ENCODE peak calls at places on chromosomes 4 and X, in six cellular contexts. Z, I, E, N, W and K are unnamed samples.

GRCh38 chr4:184937745-184938144 is 80.5 kb upstream of the HELT start:
- DNase-seq in W (no peak), Z (no peak), E (no peak), N (no peak), I (no peak), K (no peak)

GRCh38 chr4:11954093-11954492 is 525.4 kb upstream of the HS3ST1 start:
- DNase-seq in E (peak), W (no peak), I (no peak), N (no peak), Z (no peak), K (peak)

GRCh38 chr4:13207224-13207623 is 276.9 kb downstream of the RAB28 start:
- DNase-seq in Z (no peak), W (no peak), E (peak), N (no peak), I (no peak), K (no peak)

GRCh38 chr4:83866821-83867220 is 330.9 kb downstream of the GPAT3 start:
- DNase-seq in N (peak), W (no peak), E (no peak), Z (no peak), I (no peak), K (no peak)

GRCh38 chr4:61493470-61493869 is 293.3 kb downstream of the ADGRL3 start:
- DNase-seq in Z (no peak), N (no peak), I (no peak), W (no peak), E (no peak), K (peak)

GRCh38 chrX:5458300-5458699 is 770.4 kb downstream of the NLGN4X start:
- DNase-seq in N (no peak), W (no peak), Z (no peak), E (no peak), I (no peak), K (no peak)

GRCh38 chrX:53282313-53282712 is 929 bp upstream of the IQSEC2 start:
- DNase-seq in I (peak), N (no peak), E (no peak), W (no peak), Z (no peak), K (no peak)

GRCh38 chr4:23937173-23937572 is 47.3 kb upstream of the PPARGC1A start:
- DNase-seq in W (no peak), N (peak), Z (no peak), E (peak), I (no peak), K (no peak)

GRCh38 chrX:46912673-46913491 is 661 bp downstream of the JADE3 start:
- DNase-seq in I (peak), N (peak), Z (peak), W (peak), E (peak), K (peak)

GRCh38 chr4:87011340-87012034 is 76.7 kb downstream of the AFF1 start:
- DNase-seq in N (peak), W (no peak), E (peak), Z (no peak), I (no peak), K (peak)

GRCh38 chr4:38119663-38120374 is 159.6 kb downstream of the PTTG2 start:
- DNase-seq in E (peak), I (peak), N (peak), Z (no peak), W (no peak), K (no peak)

GRCh38 chr4:8765084-8765483 is 106.6 kb downstream of the HMX1 start:
- DNase-seq in I (no peak), W (no peak), E (no peak), Z (no peak), N (no peak), K (no peak)

GRCh38 chr4:86414686-86415085 is 54.8 kb upstream of the MAPK10 start:
- DNase-seq in N (no peak), W (no peak), I (no peak), E (no peak), Z (no peak), K (no peak)

GRCh38 chr4:153115322-153116100 is 88.7 kb upstream of the TRIM2 start:
- DNase-seq in E (peak), I (no peak), W (no peak), Z (peak), N (peak), K (peak)

GRCh38 chr4:124936427-124936826 is 223.9 kb upstream of the ANKRD50 start:
- DNase-seq in N (peak), Z (peak), W (no peak), E (peak), I (peak), K (no peak)

GRCh38 chrX:150731795-150732194 is 38.6 kb downstream of the MTMR1 start:
- DNase-seq in W (no peak), E (peak), Z (no peak), N (peak), I (no peak), K (no peak)

GRCh38 chrX:70030242-70030823 is 19.4 kb downstream of the AWAT2 start:
- DNase-seq in W (peak), I (no peak), Z (peak), N (peak), E (peak), K (peak)

GRCh38 chrX:68822641-68823410 is 6.0 kb upstream of the EFNB1 start:
- DNase-seq in W (peak), N (peak), Z (no peak), I (peak), E (peak), K (peak)

GRCh38 chrX:111151764-111152163 is 55.8 kb downstream of the PAK3 start:
- DNase-seq in I (no peak), Z (no peak), W (no peak), N (no peak), E (no peak), K (no peak)

GRCh38 chrX:122818068-122818467 is 366.0 kb upstream of the GRIA3 start:
- DNase-seq in I (no peak), E (no peak), Z (no peak), W (no peak), N (no peak), K (no peak)

GRCh38 chr4:76354517-76355473 is 48.3 kb downstream of the STBD1 start:
- DNase-seq in N (no peak), W (no peak), E (peak), I (no peak), Z (no peak), K (no peak)

GRCh38 chr4:41132055-41132683 is 82.2 kb downstream of the APBB2 start:
- DNase-seq in W (no peak), E (no peak), N (no peak), Z (peak), I (no peak), K (no peak)

GRCh38 chrX:16695079-16695676 is 17.3 kb downstream of the CTPS2 start:
- DNase-seq in I (peak), W (peak), Z (peak), N (peak), E (peak), K (peak)

GRCh38 chr4:98663226-98664006 is 5.0 kb upstream of the TSPAN5 start:
- DNase-seq in E (no peak), Z (no peak), W (peak), N (no peak), I (no peak), K (no peak)

GRCh38 chr4:27721193-27721592 is 860.6 kb downstream of the STIM2 start:
- DNase-seq in I (no peak), Z (no peak), E (no peak), N (no peak), W (no peak), K (no peak)

GRCh38 chrX:28693101-28693500 is 105.9 kb downstream of the IL1RAPL1 start:
- DNase-seq in Z (no peak), W (no peak), N (no peak), E (peak), I (no peak), K (no peak)

GRCh38 chrX:95346854-95347253 is 1337.8 kb upstream of the DIAPH2 start:
- DNase-seq in E (no peak), I (no peak), W (no peak), N (peak), Z (no peak), K (no peak)

GRCh38 chr4:81095411-81095810 is 64.9 kb downstream of the BMP3 start:
- DNase-seq in W (no peak), E (no peak), Z (no peak), N (no peak), I (no peak), K (no peak)

GRCh38 chrX:6729581-6729980 is 194.7 kb upstream of the VCX3A start:
- DNase-seq in Z (peak), E (no peak), W (no peak), N (no peak), I (no peak), K (no peak)

GRCh38 chrX:111719426-111720210 is 38.6 kb downstream of the ALG13 start:
- DNase-seq in E (peak), W (no peak), I (no peak), Z (no peak), N (peak), K (no peak)

DNA sequence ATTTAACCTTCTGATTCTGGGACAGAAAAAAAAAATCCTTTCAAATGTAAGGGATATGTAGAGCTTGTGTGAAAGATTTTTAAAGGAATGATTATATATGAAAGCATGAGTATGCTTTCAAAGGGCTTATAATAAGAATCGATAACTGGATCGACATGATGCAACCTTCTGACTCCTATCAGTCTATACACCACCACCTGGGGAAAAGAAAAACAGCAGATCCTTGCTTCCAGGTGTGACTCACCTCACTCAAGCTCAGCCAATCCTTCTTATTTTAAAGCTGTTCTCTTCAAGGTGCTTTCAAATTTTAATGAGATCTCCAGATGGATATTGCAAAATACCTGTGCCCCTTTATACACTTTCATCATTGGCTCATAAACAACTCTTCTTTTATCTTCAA is 102.1 kb upstream of the EDNRA start:
- DNase-seq in N (no peak), W (no peak), E (no peak), I (no peak), Z (no peak), K (peak)
- TF ChIP-seq CTCF in N (no peak), W (no peak), E (no peak), I (no peak), Z (no peak), K (no peak)

DNA sequence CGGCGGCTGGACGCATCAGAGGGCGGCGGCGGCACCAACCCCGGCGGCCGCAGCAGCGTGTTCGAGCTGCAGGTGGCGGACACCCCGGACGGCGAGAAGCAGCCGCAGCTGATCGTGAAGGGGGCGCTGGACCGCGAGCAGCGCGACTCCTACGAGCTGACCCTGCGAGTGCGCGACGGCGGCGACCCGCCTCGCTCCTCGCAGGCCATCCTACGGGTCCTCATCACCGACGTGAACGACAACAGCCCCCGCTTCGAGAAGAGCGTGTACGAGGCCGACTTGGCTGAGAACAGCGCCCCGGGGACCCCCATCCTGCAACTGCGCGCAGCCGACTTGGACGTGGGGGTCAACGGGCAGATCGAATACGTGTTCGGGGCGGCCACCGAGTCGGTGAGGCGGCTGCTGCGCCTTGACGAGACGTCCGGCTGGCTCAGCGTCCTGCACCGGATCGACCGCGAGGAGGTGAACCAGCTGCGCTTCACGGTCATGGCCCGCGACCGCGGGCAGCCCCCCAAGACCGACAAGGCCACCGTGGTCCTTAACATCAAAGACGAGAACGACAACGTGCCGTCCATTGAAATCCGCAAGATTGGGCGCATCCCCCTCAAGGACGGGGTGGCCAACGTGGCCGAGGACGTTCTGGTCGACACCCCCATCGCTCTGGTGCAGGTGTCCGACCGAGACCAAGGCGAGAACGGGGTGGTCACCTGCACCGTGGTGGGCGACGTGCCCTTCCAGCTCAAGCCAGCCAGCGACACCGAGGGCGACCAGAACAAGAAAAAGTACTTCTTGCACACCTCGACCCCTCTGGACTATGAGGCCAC is 2.1 kb downstream of the PCDH7 start:
- DNase-seq in I (no peak), E (no peak), Z (no peak), W (no peak), N (no peak), K (no peak)
- TF ChIP-seq CTCF in I (no peak), E (no peak), Z (peak), W (no peak), N (no peak), K (no peak)

GRCh38 chrX:153968754-153969124 is 2.9 kb downstream of the HCFC1 start:
- DNase-seq in N (no peak), E (no peak), Z (no peak), W (no peak), I (no peak), K (no peak)
- TF ChIP-seq CTCF in N (no peak), E (no peak), Z (no peak), W (peak), I (no peak), K (no peak)

GRCh38 chr4:140281828-140282227 is 91.6 kb upstream of the SCOC start:
- DNase-seq in E (peak), N (peak), I (no peak), Z (no peak), W (no peak), K (no peak)
- TF ChIP-seq CTCF in E (peak), N (peak), I (no peak), Z (no peak), W (no peak), K (no peak)

GRCh38 chr4:180960758-180961401 is 1282.3 kb upstream of the TENM3 start:
- DNase-seq in W (no peak), N (no peak), Z (no peak), I (no peak), E (no peak), K (no peak)
- TF ChIP-seq CTCF in W (no peak), N (peak), Z (no peak), I (no peak), E (no peak), K (no peak)

DNA sequence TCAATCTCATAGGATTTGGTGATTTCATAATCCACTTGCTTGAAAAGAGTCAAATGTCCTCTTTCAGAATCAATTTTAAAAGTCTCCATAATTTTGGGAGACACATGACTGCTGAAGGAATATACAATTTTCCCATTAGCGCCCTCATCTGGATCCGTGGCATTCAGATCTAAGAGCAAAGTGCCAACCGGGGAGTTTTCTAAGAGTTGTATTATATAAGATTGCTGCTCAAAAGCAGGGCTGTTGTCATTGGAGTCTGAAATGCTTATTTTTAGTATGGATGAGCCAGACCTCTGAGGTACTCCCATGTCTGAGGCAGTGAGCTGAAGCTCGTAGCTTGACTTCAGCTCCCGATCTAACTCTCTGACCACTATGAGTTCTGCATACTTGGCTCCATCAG is 1.2 kb downstream of the PCDH18 start:
- DNase-seq in Z (no peak), I (no peak), W (no peak), N (peak), E (peak), K (no peak)
- TF ChIP-seq CTCF in Z (no peak), I (peak), W (no peak), N (peak), E (peak), K (no peak)

GRCh38 chr4:67869580-67870190 is 14.1 kb downstream of the TMPRSS11D start:
- DNase-seq in N (no peak), W (no peak), E (no peak), I (no peak), Z (no peak), K (no peak)

GRCh38 chr4:67873116-67873515 is 10.7 kb downstream of the TMPRSS11D start:
- DNase-seq in Z (no peak), N (no peak), I (no peak), W (no peak), E (no peak), K (no peak)

GRCh38 chr4:67875011-67875410 is 8.8 kb downstream of the TMPRSS11D start:
- DNase-seq in E (peak), I (no peak), N (no peak), Z (no peak), W (no peak), K (no peak)

GRCh38 chr4:67877086-67877485 is 6.7 kb downstream of the TMPRSS11D start:
- DNase-seq in I (no peak), E (no peak), W (no peak), Z (no peak), N (no peak), K (no peak)

GRCh38 chr4:67871867-67872266 is 11.9 kb downstream of the TMPRSS11D start:
- DNase-seq in N (peak), W (peak), Z (no peak), I (no peak), E (peak), K (no peak)
- TF ChIP-seq CTCF in N (peak), W (peak), Z (no peak), I (no peak), E (peak), K (no peak)

GRCh38 chr4:169202143-169202699 is 68.5 kb downstream of the SH3RF1 start:
- DNase-seq in Z (no peak), W (no peak), E (no peak), N (no peak), I (no peak), K (no peak)
- TF ChIP-seq CTCF in Z (no peak), W (no peak), E (no peak), N (no peak), I (no peak), K (no peak)